ENCODE peak calls at places on chromosomes 16 and 17, in eight cellular contexts. One of them, this sample, is unnamed.

GRCh38 chr16:58280846-58281301 is 14.0 kb downstream of the PRSS54 start:
- DNase-seq in lower leg skin: no peak
- DNase-seq in sigmoid colon: no peak
- DNase-seq in brain microvascular endothelial cell: no peak
- DNase-seq in astrocyte of the spinal cord: peak; percentile 63
- DNase-seq in upper lobe of right lung: no peak
- DNase-seq in fibroblast of the aortic adventitia: no peak
- DNase-seq in HFF-Myc: no peak
- DNase-seq in this sample: peak; percentile 10

GRCh38 chr16:2473999-2474876 is 689 bp upstream of the TBC1D24 start:
- DNase-seq in lower leg skin: no peak
- DNase-seq in sigmoid colon: no peak
- DNase-seq in HFF-Myc: no peak
- DNase-seq in astrocyte of the spinal cord: no peak
- DNase-seq in fibroblast of the aortic adventitia: no peak
- DNase-seq in brain microvascular endothelial cell: no peak
- DNase-seq in upper lobe of right lung: peak; percentile 81
- DNase-seq in this sample: peak; percentile 28

GRCh38 chr16:50302472-50303005 is 36.2 kb downstream of the ADCY7 start:
- DNase-seq in astrocyte of the spinal cord: no peak
- DNase-seq in lower leg skin: no peak
- DNase-seq in fibroblast of the aortic adventitia: no peak
- DNase-seq in HFF-Myc: no peak
- DNase-seq in sigmoid colon: peak; percentile 27
- DNase-seq in brain microvascular endothelial cell: no peak
- DNase-seq in upper lobe of right lung: peak; percentile 56
- DNase-seq in this sample: no peak

GRCh38 chr17:28174352-28175046 is 132.0 kb downstream of the NLK start:
- DNase-seq in lower leg skin: no peak
- DNase-seq in fibroblast of the aortic adventitia: no peak
- DNase-seq in brain microvascular endothelial cell: no peak
- DNase-seq in HFF-Myc: no peak
- DNase-seq in upper lobe of right lung: no peak
- DNase-seq in sigmoid colon: no peak
- DNase-seq in astrocyte of the spinal cord: no peak
- DNase-seq in this sample: no peak

GRCh38 chr17:65809366-65809765 is 247.9 kb upstream of the AXIN2 start:
- DNase-seq in brain microvascular endothelial cell: no peak
- DNase-seq in fibroblast of the aortic adventitia: no peak
- DNase-seq in sigmoid colon: no peak
- DNase-seq in astrocyte of the spinal cord: no peak
- DNase-seq in lower leg skin: no peak
- DNase-seq in HFF-Myc: no peak
- DNase-seq in upper lobe of right lung: no peak
- DNase-seq in this sample: no peak

GRCh38 chr16:67270931-67271338 is 8.4 kb upstream of the PLEKHG4 start:
- DNase-seq in lower leg skin: no peak
- DNase-seq in fibroblast of the aortic adventitia: no peak
- DNase-seq in astrocyte of the spinal cord: no peak
- DNase-seq in sigmoid colon: peak; percentile 56
- DNase-seq in upper lobe of right lung: no peak
- DNase-seq in HFF-Myc: no peak
- DNase-seq in brain microvascular endothelial cell: no peak
- DNase-seq in this sample: no peak

GRCh38 chr17:63435681-63436522 is 10.2 kb downstream of the CYB561 start:
- DNase-seq in sigmoid colon: no peak
- DNase-seq in brain microvascular endothelial cell: no peak
- DNase-seq in lower leg skin: no peak
- DNase-seq in astrocyte of the spinal cord: no peak
- DNase-seq in HFF-Myc: no peak
- DNase-seq in fibroblast of the aortic adventitia: no peak
- DNase-seq in upper lobe of right lung: peak; percentile 77
- DNase-seq in this sample: no peak

GRCh38 chr17:62780951-62781350 is 27.2 kb downstream of the MARCHF10 start:
- DNase-seq in lower leg skin: no peak
- DNase-seq in brain microvascular endothelial cell: no peak
- DNase-seq in HFF-Myc: no peak
- DNase-seq in astrocyte of the spinal cord: peak; percentile 68
- DNase-seq in fibroblast of the aortic adventitia: no peak
- DNase-seq in upper lobe of right lung: no peak
- DNase-seq in sigmoid colon: no peak
- DNase-seq in this sample: peak; percentile 46

GRCh38 chr16:24188143-24188542 is 68.0 kb upstream of the CACNG3 start:
- DNase-seq in upper lobe of right lung: no peak
- DNase-seq in lower leg skin: no peak
- DNase-seq in HFF-Myc: no peak
- DNase-seq in sigmoid colon: no peak
- DNase-seq in astrocyte of the spinal cord: no peak
- DNase-seq in fibroblast of the aortic adventitia: no peak
- DNase-seq in brain microvascular endothelial cell: no peak
- DNase-seq in this sample: no peak

GRCh38 chr16:84266451-84266850 is 26.6 kb upstream of the KCNG4 start:
- DNase-seq in astrocyte of the spinal cord: peak; percentile 27
- DNase-seq in sigmoid colon: no peak
- DNase-seq in fibroblast of the aortic adventitia: peak; percentile 36
- DNase-seq in HFF-Myc: no peak
- DNase-seq in lower leg skin: no peak
- DNase-seq in brain microvascular endothelial cell: peak; percentile 71
- DNase-seq in upper lobe of right lung: no peak
- DNase-seq in this sample: peak; percentile 73

GRCh38 chr17:4598776-4599504 is 14.6 kb downstream of the SMTNL2 start:
- DNase-seq in HFF-Myc: no peak
- DNase-seq in brain microvascular endothelial cell: no peak
- DNase-seq in sigmoid colon: peak; percentile 88
- DNase-seq in lower leg skin: peak; percentile 42
- DNase-seq in upper lobe of right lung: no peak
- DNase-seq in fibroblast of the aortic adventitia: peak; percentile 86
- DNase-seq in astrocyte of the spinal cord: no peak
- DNase-seq in this sample: no peak

GRCh38 chr17:57537524-57538410 is 207.3 kb downstream of the CCDC182 start:
- DNase-seq in sigmoid colon: no peak
- DNase-seq in HFF-Myc: no peak
- DNase-seq in upper lobe of right lung: no peak
- DNase-seq in lower leg skin: no peak
- DNase-seq in fibroblast of the aortic adventitia: no peak
- DNase-seq in astrocyte of the spinal cord: peak; percentile 31
- DNase-seq in brain microvascular endothelial cell: no peak
- DNase-seq in this sample: no peak

GRCh38 chr16:86201746-86202145 is 302.8 kb downstream of the IRF8 start:
- DNase-seq in upper lobe of right lung: no peak
- DNase-seq in HFF-Myc: no peak
- DNase-seq in brain microvascular endothelial cell: no peak
- DNase-seq in astrocyte of the spinal cord: no peak
- DNase-seq in lower leg skin: no peak
- DNase-seq in fibroblast of the aortic adventitia: no peak
- DNase-seq in sigmoid colon: no peak
- DNase-seq in this sample: no peak

GRCh38 chr16:22293137-22294106 is 3.8 kb upstream of the POLR3E start:
- DNase-seq in fibroblast of the aortic adventitia: no peak
- DNase-seq in sigmoid colon: no peak
- DNase-seq in lower leg skin: no peak
- DNase-seq in brain microvascular endothelial cell: no peak
- DNase-seq in upper lobe of right lung: no peak
- DNase-seq in astrocyte of the spinal cord: no peak
- DNase-seq in HFF-Myc: no peak
- DNase-seq in this sample: no peak

GRCh38 chr16:84560269-84560668 is 55.8 kb upstream of the MEAK7 start:
- DNase-seq in sigmoid colon: no peak
- DNase-seq in brain microvascular endothelial cell: no peak
- DNase-seq in astrocyte of the spinal cord: no peak
- DNase-seq in fibroblast of the aortic adventitia: no peak
- DNase-seq in upper lobe of right lung: no peak
- DNase-seq in HFF-Myc: no peak
- DNase-seq in lower leg skin: no peak
- DNase-seq in this sample: no peak

GRCh38 chr16:57773680-57774295 is 28.5 kb downstream of the KIFC3 start:
- DNase-seq in lower leg skin: no peak
- DNase-seq in fibroblast of the aortic adventitia: no peak
- DNase-seq in sigmoid colon: no peak
- DNase-seq in upper lobe of right lung: peak; percentile 79
- DNase-seq in HFF-Myc: no peak
- DNase-seq in astrocyte of the spinal cord: peak; percentile 50
- DNase-seq in brain microvascular endothelial cell: peak; percentile 23
- DNase-seq in this sample: no peak

GRCh38 chr16:1183235-1183907 is 30.5 kb downstream of the CACNA1H start:
- DNase-seq in sigmoid colon: peak; percentile 90
- DNase-seq in upper lobe of right lung: no peak
- DNase-seq in lower leg skin: no peak
- DNase-seq in HFF-Myc: no peak
- DNase-seq in astrocyte of the spinal cord: peak; percentile 54
- DNase-seq in fibroblast of the aortic adventitia: peak; percentile 33
- DNase-seq in brain microvascular endothelial cell: peak; percentile 78
- DNase-seq in this sample: peak; percentile 77

GRCh38 chr17:40938981-40939380 is 1.5 kb upstream of the KRT23 start:
- DNase-seq in brain microvascular endothelial cell: no peak
- DNase-seq in fibroblast of the aortic adventitia: peak; percentile 52
- DNase-seq in lower leg skin: no peak
- DNase-seq in HFF-Myc: no peak
- DNase-seq in astrocyte of the spinal cord: no peak
- DNase-seq in sigmoid colon: no peak
- DNase-seq in upper lobe of right lung: no peak
- DNase-seq in this sample: no peak
- TF ChIP-seq CTCF in brain microvascular endothelial cell: no peak
- TF ChIP-seq CTCF in fibroblast of the aortic adventitia: no peak
- TF ChIP-seq CTCF in lower leg skin: no peak
- TF ChIP-seq CTCF in HFF-Myc: no peak
- TF ChIP-seq CTCF in astrocyte of the spinal cord: no peak
- TF ChIP-seq CTCF in sigmoid colon: no peak
- TF ChIP-seq CTCF in upper lobe of right lung: no peak
- TF ChIP-seq CTCF in this sample: no peak

DNA sequence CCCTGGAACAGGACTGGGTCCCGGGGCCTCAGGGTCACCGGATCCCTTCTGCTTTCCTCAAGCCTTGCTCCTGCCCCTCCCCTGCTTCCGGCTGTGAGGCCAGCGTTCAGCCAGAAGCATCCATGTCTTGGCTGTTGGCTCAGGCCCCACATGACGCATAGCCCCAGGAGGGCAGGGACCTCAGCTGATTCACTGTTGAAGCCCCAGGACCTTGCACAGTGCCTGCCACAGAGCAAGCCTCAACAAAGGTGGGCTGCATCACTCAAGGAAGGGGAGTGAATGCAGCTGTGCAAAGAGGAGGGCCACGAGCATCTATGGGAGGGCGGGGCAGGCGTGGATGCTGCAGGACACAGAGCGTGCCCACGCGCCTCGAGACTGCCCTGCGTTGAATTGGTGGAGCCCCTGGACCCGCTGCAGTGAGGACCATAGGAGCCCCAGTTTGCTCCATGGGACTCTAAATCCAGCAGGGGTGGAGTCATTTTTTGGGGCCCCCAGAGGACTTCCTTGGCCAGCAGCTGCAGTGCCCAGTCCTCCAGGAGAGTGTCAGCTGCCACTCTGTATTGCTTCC is 28.2 kb upstream of the ITGA3 start:
- DNase-seq in brain microvascular endothelial cell: peak; percentile 91
- DNase-seq in fibroblast of the aortic adventitia: peak; percentile 86
- DNase-seq in upper lobe of right lung: peak; percentile 80
- DNase-seq in lower leg skin: peak; percentile 64
- DNase-seq in sigmoid colon: peak; percentile 90
- DNase-seq in HFF-Myc: peak; percentile 78
- DNase-seq in astrocyte of the spinal cord: peak; percentile 96
- DNase-seq in this sample: peak; percentile 93
- H3K4me3 ChIP-seq in brain microvascular endothelial cell: peak overlapping the region; percentile 35
- H3K4me3 ChIP-seq in fibroblast of the aortic adventitia: peak overlapping the region; percentile 58
- H3K4me3 ChIP-seq in upper lobe of right lung: peak overlapping the region; percentile 30
- H3K4me3 ChIP-seq in lower leg skin: no peak overlapping the region
- H3K4me3 ChIP-seq in sigmoid colon: peak overlapping the region; percentile 45
- H3K4me3 ChIP-seq in HFF-Myc: peak overlapping the region; percentile 29
- H3K4me3 ChIP-seq in astrocyte of the spinal cord: no peak overlapping the region
- H3K4me3 ChIP-seq in this sample: peak overlapping the region; percentile 24

GRCh38 chr17:32487460-32488176 is 825 bp downstream of the CDK5R1 start:
- DNase-seq in sigmoid colon: no peak
- DNase-seq in astrocyte of the spinal cord: peak; percentile 30
- DNase-seq in HFF-Myc: no peak
- DNase-seq in fibroblast of the aortic adventitia: no peak
- DNase-seq in lower leg skin: no peak
- DNase-seq in upper lobe of right lung: peak; percentile 63
- DNase-seq in brain microvascular endothelial cell: no peak
- DNase-seq in this sample: peak; percentile 12
- TF ChIP-seq CTCF in sigmoid colon: no peak
- TF ChIP-seq CTCF in astrocyte of the spinal cord: no peak
- TF ChIP-seq CTCF in HFF-Myc: no peak
- TF ChIP-seq CTCF in fibroblast of the aortic adventitia: no peak
- TF ChIP-seq CTCF in lower leg skin: no peak
- TF ChIP-seq CTCF in upper lobe of right lung: no peak
- TF ChIP-seq CTCF in brain microvascular endothelial cell: no peak
- TF ChIP-seq CTCF in this sample: no peak

GRCh38 chr16:9095171-9095570 is 3.7 kb downstream of the HAPSTR1 start:
- DNase-seq in upper lobe of right lung: no peak
- DNase-seq in sigmoid colon: no peak
- DNase-seq in HFF-Myc: no peak
- DNase-seq in astrocyte of the spinal cord: no peak
- DNase-seq in fibroblast of the aortic adventitia: no peak
- DNase-seq in lower leg skin: no peak
- DNase-seq in brain microvascular endothelial cell: no peak
- DNase-seq in this sample: no peak
- H3K4me3 ChIP-seq in upper lobe of right lung: peak overlapping the region; percentile 89
- H3K4me3 ChIP-seq in sigmoid colon: no peak overlapping the region
- H3K4me3 ChIP-seq in HFF-Myc: peak overlapping the region; percentile 94
- H3K4me3 ChIP-seq in astrocyte of the spinal cord: peak overlapping the region; percentile 94
- H3K4me3 ChIP-seq in fibroblast of the aortic adventitia: peak overlapping the region; percentile 93
- H3K4me3 ChIP-seq in lower leg skin: no peak overlapping the region
- H3K4me3 ChIP-seq in brain microvascular endothelial cell: peak overlapping the region; percentile 95
- H3K4me3 ChIP-seq in this sample: peak overlapping the region; percentile 82

GRCh38 chr17:14038206-14038605 is 31.1 kb upstream of the COX10 start:
- DNase-seq in upper lobe of right lung: no peak
- DNase-seq in HFF-Myc: no peak
- DNase-seq in sigmoid colon: no peak
- DNase-seq in lower leg skin: no peak
- DNase-seq in fibroblast of the aortic adventitia: peak; percentile 82
- DNase-seq in astrocyte of the spinal cord: peak; percentile 66
- DNase-seq in brain microvascular endothelial cell: peak; percentile 69
- DNase-seq in this sample: peak; percentile 67
- TF ChIP-seq CTCF in upper lobe of right lung: no peak
- TF ChIP-seq CTCF in HFF-Myc: no peak
- TF ChIP-seq CTCF in sigmoid colon: no peak
- TF ChIP-seq CTCF in lower leg skin: no peak
- TF ChIP-seq CTCF in fibroblast of the aortic adventitia: no peak
- TF ChIP-seq CTCF in astrocyte of the spinal cord: no peak
- TF ChIP-seq CTCF in brain microvascular endothelial cell: no peak
- TF ChIP-seq CTCF in this sample: no peak

GRCh38 chr17:20919990-20920812 is 122.6 kb downstream of the USP22 start:
- DNase-seq in brain microvascular endothelial cell: no peak
- DNase-seq in HFF-Myc: no peak
- DNase-seq in upper lobe of right lung: no peak
- DNase-seq in astrocyte of the spinal cord: no peak
- DNase-seq in lower leg skin: no peak
- DNase-seq in sigmoid colon: no peak
- DNase-seq in fibroblast of the aortic adventitia: peak; percentile 82
- DNase-seq in this sample: no peak

GRCh38 chr17:20916383-20916782 is 126.4 kb downstream of the USP22 start:
- DNase-seq in sigmoid colon: no peak
- DNase-seq in astrocyte of the spinal cord: no peak
- DNase-seq in upper lobe of right lung: no peak
- DNase-seq in fibroblast of the aortic adventitia: no peak
- DNase-seq in HFF-Myc: no peak
- DNase-seq in lower leg skin: no peak
- DNase-seq in brain microvascular endothelial cell: no peak
- DNase-seq in this sample: no peak

DNA sequence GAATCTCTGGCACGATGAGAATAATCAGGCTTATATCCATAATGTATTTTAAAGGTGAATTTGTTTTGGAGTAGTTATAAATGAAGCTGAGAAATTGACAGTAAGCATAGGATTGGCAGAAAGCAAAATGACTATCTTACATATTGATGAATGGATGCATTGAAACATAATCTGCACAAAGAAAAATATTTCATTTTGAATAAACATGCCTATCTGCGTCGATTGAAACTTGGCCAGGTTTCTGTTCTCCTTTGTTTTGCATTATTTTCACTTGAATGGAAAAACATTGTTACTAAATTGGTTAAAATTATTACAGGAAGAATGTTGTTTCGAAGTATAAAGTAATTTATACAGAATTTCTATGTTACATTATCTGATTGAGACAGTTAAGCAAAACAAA is 128.2 kb downstream of the USP22 start:
- DNase-seq in fibroblast of the aortic adventitia: peak; percentile 25
- DNase-seq in sigmoid colon: no peak
- DNase-seq in upper lobe of right lung: no peak
- DNase-seq in brain microvascular endothelial cell: no peak
- DNase-seq in lower leg skin: no peak
- DNase-seq in astrocyte of the spinal cord: no peak
- DNase-seq in HFF-Myc: no peak
- DNase-seq in this sample: no peak
- H3K4me3 ChIP-seq in fibroblast of the aortic adventitia: no peak overlapping the region
- H3K4me3 ChIP-seq in sigmoid colon: no peak overlapping the region
- H3K4me3 ChIP-seq in upper lobe of right lung: no peak overlapping the region
- H3K4me3 ChIP-seq in brain microvascular endothelial cell: no peak overlapping the region
- H3K4me3 ChIP-seq in lower leg skin: no peak overlapping the region
- H3K4me3 ChIP-seq in astrocyte of the spinal cord: no peak overlapping the region
- H3K4me3 ChIP-seq in HFF-Myc: no peak overlapping the region
- H3K4me3 ChIP-seq in this sample: no peak overlapping the region

This sample was measured in cardiac fibroblast.